ENCODE peak calls at places on chromosomes 3 and 15, in four cellular contexts. N, R, T and M are unnamed samples.
A peak's percentile ranks its signal among the peaks of the same experiment; 100 is the strongest.

GRCh38 chr3:14520149-14520548 is 20.0 kb downstream of the GRIP2 start:
- DNase-seq in T (no peak), N (peak; percentile 72), R (no peak), M (no peak)

GRCh38 chr3:117719316-117719926 is 1009.8 kb downstream of the TUSC7 start:
- DNase-seq in T (no peak), R (peak; percentile 39), N (no peak), M (no peak)

GRCh38 chr15:91948001-91948608 is 94.6 kb downstream of the SLCO3A1 start:
- DNase-seq in T (no peak), R (peak; percentile 37), N (peak; percentile 82), M (no peak)

GRCh38 chr15:69976366-69976994 is 121.2 kb downstream of the TLE3 start:
- DNase-seq in N (peak; percentile 86), R (peak; percentile 90), T (peak; percentile 65), M (no peak)

GRCh38 chr3:47961815-47962606 is 54.2 kb downstream of the MAP4 start:
- DNase-seq in R (no peak), T (no peak), N (peak; percentile 50), M (no peak)

GRCh38 chr3:29513236-29513635 is 232.4 kb downstream of the RBMS3 start:
- DNase-seq in N (no peak), T (no peak), R (no peak), M (no peak)

GRCh38 chr3:150210461-150211110 is 197.5 kb upstream of the TSC22D2 start:
- DNase-seq in R (peak; percentile 42), N (no peak), T (no peak), M (no peak)

GRCh38 chr3:13479332-13479581 is 849 bp upstream of the HDAC11 start:
- DNase-seq in T (no peak), R (peak; percentile 24), N (no peak), M (no peak)

GRCh38 chr3:132867956-132868355 is 145.7 kb upstream of the NPHP3 start:
- DNase-seq in N (no peak), T (no peak), R (no peak), M (no peak)

GRCh38 chr3:42836545-42837123 is 27.4 kb downstream of the ACKR2 start:
- DNase-seq in R (no peak), N (no peak), T (no peak), M (no peak)

GRCh38 chr15:74791667-74792066 is 9.8 kb downstream of the CSK start:
- DNase-seq in T (no peak), R (no peak), N (no peak), M (no peak)

GRCh38 chr3:13493867-13494441 is 13.8 kb downstream of the HDAC11 start:
- DNase-seq in R (no peak), N (no peak), T (no peak), M (no peak)

GRCh38 chr3:78580691-78581090 is 1187.1 kb downstream of the ROBO1 start:
- DNase-seq in R (no peak), T (no peak), N (no peak), M (no peak)

GRCh38 chr3:64880926-64881325 is 193.1 kb upstream of the ADAMTS9 start:
- DNase-seq in N (no peak), T (no peak), R (no peak), M (no peak)

GRCh38 chr3:118705827-118706226 is 328.8 kb downstream of the IGSF11 start:
- DNase-seq in R (no peak), N (peak; percentile 55), T (no peak), M (no peak)

GRCh38 chr15:87045741-87046140 is 966.1 kb downstream of the AGBL1 start:
- DNase-seq in T (no peak), N (no peak), R (no peak), M (no peak)

GRCh38 chr3:27794211-27794610 is 72.1 kb upstream of the EOMES start:
- DNase-seq in N (no peak), R (no peak), T (no peak), M (no peak)

GRCh38 chr15:99403597-99403996 is 152.3 kb downstream of the LRRC28 start:
- DNase-seq in T (no peak), R (no peak), N (no peak), M (no peak)

GRCh38 chr3:6994081-6994668 is 133.3 kb downstream of the GRM7 start:
- DNase-seq in T (no peak), N (no peak), R (peak; percentile 20), M (no peak)

GRCh38 chr3:152556731-152557254 is 278.1 kb upstream of the P2RY1 start:
- DNase-seq in R (peak; percentile 7), T (no peak), N (no peak), M (no peak)

GRCh38 chr3:107346559-107346958 is 30.7 kb upstream of the CCDC54 start:
- DNase-seq in N (no peak), R (no peak), T (no peak), M (no peak)

GRCh38 chr3:111012388-111013248 is 59.0 kb upstream of the NECTIN3 start:
- DNase-seq in R (peak; percentile 25), N (peak; percentile 72), T (no peak), M (no peak)
- TF ChIP-seq CTCF in R (peak; percentile 20), N (peak; percentile 71), T (peak; percentile 35), M (no peak)

GRCh38 chr15:93076217-93076616 is 12.8 kb downstream of the RGMA start:
- DNase-seq in R (no peak), T (no peak), N (no peak), M (no peak)
- TF ChIP-seq CTCF in R (no peak), T (no peak), N (no peak), M (no peak)

DNA sequence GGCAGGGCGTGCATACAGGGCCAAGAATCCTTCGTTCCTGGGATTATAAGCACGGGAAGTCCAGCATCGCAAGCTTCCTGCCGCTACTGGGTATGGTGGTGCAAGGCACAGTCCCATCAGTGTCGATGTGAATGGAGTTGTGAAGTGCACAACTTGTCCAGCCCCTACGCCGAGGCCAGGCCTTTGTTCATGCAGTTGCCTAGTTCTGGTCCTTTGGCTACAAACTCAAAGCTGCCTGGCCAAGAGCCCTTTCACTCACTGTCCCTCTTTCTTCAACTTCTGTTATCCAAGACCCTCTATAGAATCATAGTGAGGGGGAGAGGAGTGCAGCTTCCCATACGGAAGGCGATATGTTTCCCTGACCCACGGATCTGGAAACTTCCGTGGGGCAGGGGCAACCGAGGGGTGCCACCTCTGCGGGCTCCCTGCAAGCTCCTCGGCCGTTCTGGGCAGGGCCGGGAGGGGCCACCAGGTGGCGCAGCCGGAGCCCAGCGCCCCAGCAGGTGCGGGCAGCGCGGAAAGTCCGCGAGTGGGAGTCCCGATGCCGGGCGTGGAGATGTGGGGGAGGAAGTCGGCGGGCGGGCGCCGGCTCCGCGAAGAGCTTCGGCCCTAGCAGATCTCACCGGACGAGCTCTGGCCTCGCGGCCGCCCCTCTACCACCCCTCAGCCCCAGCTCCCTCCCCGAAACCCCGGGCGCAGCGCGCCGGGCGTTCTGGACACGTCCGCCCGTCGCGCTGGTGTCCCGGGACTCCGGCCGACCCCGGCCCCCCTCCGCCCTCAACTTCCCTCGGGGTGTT is 693 bp downstream of the RASGRP1 start:
- DNase-seq in N (peak; percentile 88), T (peak; percentile 67), R (peak; percentile 77), M (peak; percentile 38)
- TF ChIP-seq CTCF in N (peak; percentile 99), T (peak; percentile 98), R (peak; percentile 86), M (no peak)

GRCh38 chr3:155847993-155848392 is 6.2 kb downstream of the SLC33A1 start:
- DNase-seq in T (no peak), R (no peak), N (no peak), M (no peak)

GRCh38 chr3:155854147-155854940 is at the start of gene SLC33A1:
- DNase-seq in T (peak; percentile 96), R (peak; percentile 99), N (peak; percentile 100), M (peak; percentile 98)

GRCh38 chr3:155853214-155854146 is 747 bp downstream of the SLC33A1 start:
- DNase-seq in R (peak; percentile 63), N (peak; percentile 77), T (peak; percentile 14), M (no peak)
- TF ChIP-seq CTCF in R (no peak), N (peak; percentile 57), T (peak; percentile 44), M (no peak)

DNA sequence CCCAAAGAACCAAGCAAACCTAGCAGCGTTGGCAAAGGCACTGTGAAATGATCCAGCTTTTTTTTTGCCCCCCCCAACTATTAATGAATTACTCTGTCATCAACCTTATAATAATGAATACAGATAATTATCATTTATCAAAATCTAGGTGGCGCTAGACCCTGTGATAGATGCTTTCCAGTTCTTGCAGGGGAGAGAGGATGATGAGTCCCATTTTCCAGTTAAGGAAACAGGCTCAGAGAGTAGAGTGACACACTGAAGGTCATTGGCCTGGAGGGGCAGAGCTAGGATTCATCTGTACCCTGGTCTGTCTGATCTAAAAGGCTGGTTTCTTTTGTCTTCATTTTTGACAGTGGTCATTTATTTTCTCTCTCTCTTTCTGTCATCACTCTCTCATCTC is 5.0 kb downstream of the ACOX2 start:
- DNase-seq in N (no peak), R (no peak), T (no peak), M (no peak)
- TF ChIP-seq CTCF in N (peak; percentile 21), R (no peak), T (no peak), M (no peak)

GRCh38 chr3:53534996-53535395 is 40.6 kb downstream of the CACNA1D start:
- DNase-seq in T (no peak), N (no peak), R (peak; percentile 87), M (no peak)

GRCh38 chr3:53530205-53530604 is 35.8 kb downstream of the CACNA1D start:
- DNase-seq in N (no peak), T (no peak), R (no peak), M (no peak)

GRCh38 chr3:53534216-53534615 is 39.8 kb downstream of the CACNA1D start:
- DNase-seq in R (no peak), N (no peak), T (no peak), M (no peak)

GRCh38 chr3:53533486-53533885 is 39.1 kb downstream of the CACNA1D start:
- DNase-seq in N (no peak), R (no peak), T (no peak), M (no peak)

DNA sequence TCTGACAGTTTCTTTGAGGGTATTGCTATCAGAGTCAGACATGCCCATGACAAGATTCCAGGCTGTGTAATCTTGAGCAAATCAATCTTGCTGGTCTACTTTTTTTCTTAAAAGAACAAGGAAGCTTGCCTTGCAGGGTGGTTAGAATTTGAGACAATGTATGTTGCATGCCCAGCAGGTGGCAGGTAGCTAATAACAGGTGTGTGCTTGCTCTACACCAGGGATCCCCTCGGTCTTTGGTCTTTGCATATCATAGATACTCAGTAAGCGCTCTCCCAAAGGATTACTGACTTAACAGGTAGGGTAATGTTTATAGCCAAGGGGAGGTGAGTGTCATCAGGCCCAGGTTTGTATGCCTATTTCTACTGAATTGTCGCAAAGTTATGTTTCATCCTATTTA is 37.3 kb downstream of the CACNA1D start:
- DNase-seq in T (no peak), N (peak; percentile 59), R (no peak), M (no peak)
- TF ChIP-seq CTCF in T (no peak), N (no peak), R (no peak), M (no peak)

GRCh38 chr15:77144028-77144427 is 73.1 kb upstream of the TSPAN3 start:
- DNase-seq in N (no peak), R (no peak), T (no peak), M (no peak)

GRCh38 chr15:77145370-77145769 is 74.5 kb upstream of the TSPAN3 start:
- DNase-seq in R (no peak), T (no peak), N (no peak), M (no peak)

GRCh38 chr15:77143606-77144005 is 72.7 kb upstream of the TSPAN3 start:
- DNase-seq in T (no peak), R (no peak), N (no peak), M (no peak)

GRCh38 chr15:77144492-77145070 is 73.7 kb upstream of the TSPAN3 start:
- DNase-seq in T (no peak), R (no peak), N (no peak), M (no peak)

GRCh38 chr15:77148191-77148590 is 77.3 kb upstream of the TSPAN3 start:
- DNase-seq in N (no peak), R (no peak), T (no peak), M (no peak)
- TF ChIP-seq CTCF in N (no peak), R (no peak), T (no peak), M (no peak)